ENCODE peak calls at places on chromosomes 6 and 20, in seven cellular contexts. M, X, F, P, K, U and Y are unnamed samples. For H3K27me3, the result is how much of the 10 kb centered on the place peaks cover.

GRCh38 chr6:158619922-158620801 is 24.4 kb downstream of the DYNLT1 start:
- DNase-seq in F (no peak), P (no peak), U (no peak), X (no peak), M (no peak), K (no peak), Y (no peak)

GRCh38 chr6:13425971-13426931 is 61.1 kb downstream of the GFOD1 start:
- DNase-seq in U (no peak), K (no peak), P (no peak), F (no peak), M (peak), X (peak), Y (peak)

GRCh38 chr20:3358676-3359340 is 48.7 kb downstream of the DNAAF9 start:
- DNase-seq in M (no peak), K (peak), P (no peak), X (no peak), U (peak), F (no peak), Y (no peak)

GRCh38 chr6:41712651-41713103 is 22.7 kb downstream of the TFEB start:
- DNase-seq in U (no peak), X (no peak), F (no peak), M (peak), K (no peak), P (peak), Y (peak)

GRCh38 chr6:144447487-144447886 is 162.4 kb downstream of the UTRN start:
- DNase-seq in P (no peak), U (no peak), F (no peak), M (no peak), X (peak), K (no peak), Y (no peak)

GRCh38 chr20:63100401-63100925 is 93.7 kb upstream of the BHLHE23 start:
- DNase-seq in X (no peak), U (no peak), P (no peak), K (no peak), M (no peak), F (no peak), Y (peak)

GRCh38 chr20:18266282-18266681 is 22.0 kb upstream of the ZNF133 start:
- DNase-seq in M (no peak), U (no peak), P (no peak), X (no peak), K (no peak), F (no peak), Y (no peak)

GRCh38 chr20:17651761-17652388 is 30.2 kb downstream of the RRBP1 start:
- DNase-seq in U (no peak), K (peak), P (no peak), M (peak), X (no peak), F (no peak), Y (peak)

GRCh38 chr6:101830501-101831031 is 437.1 kb downstream of the GRIK2 start:
- DNase-seq in U (no peak), P (no peak), F (no peak), M (no peak), X (peak), K (no peak), Y (no peak)

GRCh38 chr6:170262481-170263088 is 28.3 kb downstream of the DLL1 start:
- DNase-seq in P (peak), U (no peak), F (no peak), X (no peak), M (no peak), K (no peak), Y (no peak)

GRCh38 chr6:15538106-15538505 is 124.7 kb downstream of the DTNBP1 start:
- DNase-seq in F (no peak), M (no peak), K (no peak), X (no peak), P (no peak), U (no peak), Y (no peak)

GRCh38 chr20:21518292-21518991 is 4.6 kb upstream of the NKX2-2 start:
- DNase-seq in U (peak), X (no peak), M (no peak), F (no peak), K (no peak), P (no peak), Y (peak)

GRCh38 chr20:46683939-46684750 is 5.1 kb downstream of the TP53RK start:
- DNase-seq in P (no peak), X (peak), M (peak), U (peak), K (peak), F (peak), Y (peak)

GRCh38 chr6:46793138-46793537 is at the start of gene MEP1A:
- DNase-seq in F (no peak), P (no peak), X (no peak), U (no peak), M (no peak), K (peak), Y (no peak)

GRCh38 chr20:34579936-34580587 is 21.5 kb downstream of the MAP1LC3A start:
- DNase-seq in U (no peak), K (no peak), F (peak), P (no peak), M (no peak), X (peak), Y (no peak)

GRCh38 chr6:112535816-112536215 is 188.7 kb downstream of the RFPL4B start:
- DNase-seq in F (no peak), K (no peak), X (no peak), M (no peak), P (no peak), U (no peak), Y (no peak)

GRCh38 chr6:144149894-144150672 is at the start of gene STX11:
- DNase-seq in K (peak), P (peak), M (peak), F (peak), X (peak), U (peak), Y (peak)

GRCh38 chr6:26363882-26364825 is 844 bp upstream of the BTN3A2 start:
- DNase-seq in X (no peak), U (no peak), K (peak), F (no peak), P (no peak), M (no peak), Y (no peak)

GRCh38 chr6:108993876-108994275 is 100.8 kb downstream of the SESN1 start:
- DNase-seq in X (no peak), F (no peak), K (no peak), P (no peak), U (peak), M (no peak), Y (no peak)

GRCh38 chr20:2978519-2978918 is 64.9 kb upstream of the GNRH2 start:
- DNase-seq in U (no peak), F (no peak), K (no peak), M (no peak), P (no peak), X (no peak), Y (no peak)

GRCh38 chr6:89644864-89645263 is 6.3 kb upstream of the LYRM2 start:
- DNase-seq in U (no peak), M (no peak), X (no peak), P (no peak), K (no peak), F (no peak), Y (no peak)

GRCh38 chr20:64116016-64116415 is 8.7 kb upstream of the NPBWR2 start:
- DNase-seq in X (no peak), P (peak), M (no peak), U (peak), K (no peak), F (no peak), Y (peak)

GRCh38 chr6:32993363-32993973 is 15.9 kb downstream of the HLA-DOA start:
- DNase-seq in U (no peak), F (no peak), P (no peak), K (no peak), X (no peak), M (no peak), Y (no peak)

GRCh38 chr20:57647933-57648785 is 27.9 kb upstream of the ZBP1 start:
- DNase-seq in K (peak), X (no peak), P (no peak), U (no peak), M (no peak), F (no peak), Y (peak)

GRCh38 chr6:116268589-116269293 is 11.0 kb downstream of the TSPYL1 start:
- DNase-seq in K (peak), P (no peak), F (no peak), X (peak), U (peak), M (no peak), Y (no peak)

GRCh38 chr6:42099340-42100028 is 42.9 kb downstream of the C6orf132 start:
- DNase-seq in F (no peak), X (peak), M (no peak), U (peak), K (peak), P (peak), Y (peak)

GRCh38 chr20:10647909-10648308 is 25.9 kb downstream of the JAG1 start:
- DNase-seq in U (no peak), X (no peak), P (no peak), M (no peak), K (no peak), F (no peak), Y (no peak)

GRCh38 chr6:161411265-161411944 is 137.5 kb upstream of the AGPAT4 start:
- DNase-seq in U (no peak), F (no peak), M (no peak), P (no peak), K (no peak), X (peak), Y (no peak)

GRCh38 chr20:48207505-48207904 is 422.2 kb upstream of the SULF2 start:
- DNase-seq in U (no peak), M (no peak), K (no peak), P (no peak), F (no peak), X (no peak), Y (no peak)

GRCh38 chr6:151670116-151670515 is 137.4 kb upstream of the ESR1 start:
- DNase-seq in U (no peak), P (no peak), M (no peak), K (no peak), F (no peak), X (no peak), Y (no peak)

GRCh38 chr20:62568045-62568389 is 74.3 kb upstream of the SLCO4A1 start:
- DNase-seq in M (no peak), F (no peak), U (no peak), X (no peak), P (no peak), K (no peak), Y (no peak)

GRCh38 chr20:20482453-20482852 is 114.5 kb downstream of the INSM1 start:
- DNase-seq in X (no peak), K (no peak), P (no peak), M (no peak), F (no peak), U (no peak), Y (no peak)

GRCh38 chr6:13813621-13814175 is 659 bp downstream of the MCUR1 start:
- DNase-seq in U (peak), P (peak), X (peak), K (peak), M (peak), F (peak), Y (peak)

GRCh38 chr6:18491303-18492090 is 104.3 kb downstream of the RNF144B start:
- DNase-seq in F (no peak), U (peak), P (no peak), M (no peak), K (no peak), X (peak), Y (no peak)

GRCh38 chr6:37309059-37309458 is 44.7 kb upstream of the RNF8 start:
- DNase-seq in P (no peak), U (no peak), X (no peak), K (no peak), F (no peak), M (no peak), Y (no peak)

GRCh38 chr20:11059659-11060058 is 385.9 kb upstream of the JAG1 start:
- DNase-seq in U (no peak), P (no peak), M (no peak), K (no peak), F (no peak), X (no peak), Y (no peak)

DNA sequence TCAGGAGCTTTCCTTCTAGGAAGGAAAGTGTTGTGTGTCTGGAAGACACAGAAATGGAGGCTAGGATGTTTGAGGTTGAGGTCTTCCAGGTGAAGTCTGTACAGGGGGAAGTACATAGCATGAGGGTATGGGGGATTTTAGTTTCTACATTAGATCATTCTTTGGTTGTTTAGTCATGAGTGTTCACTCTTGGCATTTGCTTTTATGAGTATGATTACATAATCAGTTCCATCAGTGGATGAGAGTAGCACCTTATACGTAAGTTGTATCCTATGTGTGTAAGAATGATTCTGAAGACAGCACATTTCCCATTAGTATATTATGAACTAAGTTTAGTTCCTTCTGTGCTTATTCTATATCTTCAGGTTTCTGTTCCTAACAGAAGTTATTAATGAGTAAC is 1.9 kb downstream of the CDYL start:
- DNase-seq in F (no peak), K (no peak), P (no peak), X (no peak), M (no peak), U (no peak), Y (no peak)
- H3K27me3 ChIP-seq in F (under half), K (under half), P (under half), X (under half), M (under half), U (half or more), Y (under half)

GRCh38 chr20:15627501-15627903 is 945.7 kb downstream of the KIF16B start:
- DNase-seq in F (no peak), U (peak), K (no peak), M (no peak), X (no peak), P (no peak), Y (no peak)
- H3K27ac ChIP-seq in F (no peak), U (peak), K (no peak), M (no peak), X (no peak), P (no peak), Y (no peak)

GRCh38 chr6:16553531-16553930 is 207.7 kb downstream of the ATXN1 start:
- DNase-seq in U (no peak), M (no peak), X (no peak), F (no peak), K (no peak), P (no peak), Y (no peak)

GRCh38 chr6:16555550-16555949 is 205.7 kb downstream of the ATXN1 start:
- DNase-seq in X (no peak), P (no peak), K (no peak), U (no peak), M (no peak), F (no peak), Y (no peak)

GRCh38 chr6:16547586-16547985 is 213.7 kb downstream of the ATXN1 start:
- DNase-seq in M (no peak), X (peak), K (no peak), U (no peak), P (no peak), F (no peak), Y (no peak)

GRCh38 chr6:16548121-16548520 is 213.1 kb downstream of the ATXN1 start:
- DNase-seq in M (no peak), F (no peak), X (peak), P (no peak), K (no peak), U (no peak), Y (no peak)

GRCh38 chr6:16551466-16551865 is 209.8 kb downstream of the ATXN1 start:
- DNase-seq in P (no peak), X (no peak), M (no peak), K (no peak), U (no peak), F (no peak), Y (no peak)
- H3K27me3 ChIP-seq in P (under half), X (under half), M (under half), K (under half), U (under half), F (under half), Y (under half)

GRCh38 chr20:59987135-59987534 is 28.9 kb downstream of the CDH26 start:
- DNase-seq in F (no peak), M (no peak), P (no peak), K (no peak), U (no peak), X (no peak), Y (no peak)
- H3K27ac ChIP-seq in F (no peak), M (no peak), P (no peak), K (no peak), U (no peak), X (no peak), Y (no peak)

DNA sequence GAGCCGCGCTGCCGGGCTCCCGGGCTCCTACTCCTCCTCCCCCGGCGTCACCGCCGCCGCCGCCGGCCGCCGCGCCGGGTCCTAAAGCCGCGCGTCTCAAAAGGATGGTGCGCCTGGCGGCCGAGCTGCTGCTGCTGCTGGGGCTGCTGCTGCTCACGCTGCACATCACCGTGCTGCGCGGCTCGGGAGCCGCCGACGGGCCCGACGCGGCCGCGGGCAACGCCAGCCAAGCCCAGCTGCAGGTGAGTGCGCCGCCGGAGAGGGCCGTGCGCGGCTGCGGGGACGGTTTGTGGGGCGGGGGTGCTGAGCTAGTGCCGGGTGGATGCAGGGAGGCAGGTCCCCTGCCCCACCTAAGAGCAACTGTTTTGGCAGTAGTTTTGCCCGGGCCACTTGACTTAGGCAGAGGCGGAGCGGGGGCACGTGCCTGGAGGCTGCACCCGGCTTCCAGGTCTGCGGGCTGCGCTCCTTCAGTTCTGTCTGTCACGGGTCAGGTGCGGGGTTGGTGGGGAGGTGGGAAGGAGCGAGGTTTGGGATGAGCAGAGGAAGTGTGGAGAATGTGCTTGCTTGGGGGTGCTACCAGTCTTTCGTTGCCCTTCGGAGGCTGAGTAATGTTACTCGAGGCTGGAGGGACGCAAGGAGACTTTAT is 722 bp downstream of the ISM1 start:
- DNase-seq in P (peak), M (peak), X (peak), F (no peak), K (peak), U (peak), Y (peak)
- H3K27me3 ChIP-seq in P (under half), M (under half), X (half or more), F (under half), K (half or more), U (half or more), Y (half or more)

DNA sequence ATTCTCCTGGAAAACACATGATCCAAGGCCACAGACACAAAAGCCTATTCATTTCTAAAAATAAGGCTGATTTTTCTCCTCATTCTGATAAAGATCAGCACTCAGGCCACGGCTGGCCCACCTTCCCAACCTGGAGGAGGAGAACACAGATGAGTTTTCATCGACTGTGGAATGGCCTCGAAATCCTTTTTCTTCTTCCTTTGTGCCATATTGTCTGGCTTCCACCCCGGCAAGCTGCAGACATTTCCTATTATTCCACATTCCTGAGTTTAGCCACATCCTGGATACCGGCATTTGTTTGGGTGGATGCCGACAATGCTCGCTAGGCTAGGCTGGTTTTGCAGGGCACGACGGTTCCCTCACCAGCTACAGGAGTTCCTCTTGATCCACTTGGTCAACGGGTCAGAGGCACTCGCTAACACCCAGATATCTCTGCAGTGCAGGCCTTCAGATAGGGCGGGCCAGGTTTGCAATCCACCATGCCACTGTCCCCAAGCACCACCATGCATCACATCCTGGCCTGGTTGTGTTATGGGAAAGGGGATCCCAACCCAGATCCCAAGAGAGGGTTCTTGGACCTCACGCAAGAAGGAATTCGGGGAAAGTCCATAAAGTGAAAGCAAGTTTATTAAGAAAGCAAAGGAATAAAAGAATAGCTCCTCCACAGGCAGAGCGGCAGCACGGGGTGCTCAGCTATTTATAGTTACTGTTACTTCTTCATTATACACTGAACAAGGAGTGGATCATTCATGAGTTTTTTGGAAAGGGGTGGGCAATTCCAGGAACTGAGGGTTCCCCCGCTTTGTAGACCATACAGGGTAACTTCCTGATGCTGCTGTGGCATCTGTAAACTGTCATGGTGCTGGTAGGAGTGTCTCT is 4.2 kb upstream of the CTSZ start:
- DNase-seq in K (no peak), F (no peak), P (no peak), M (peak), U (peak), X (peak), Y (peak)
- H3K27ac ChIP-seq in K (no peak), F (no peak), P (peak), M (peak), U (no peak), X (peak), Y (peak)

GRCh38 chr6:43313813-43314212 is 5.2 kb upstream of the CRIP3 start:
- DNase-seq in P (no peak), K (no peak), X (no peak), M (no peak), U (no peak), F (no peak), Y (no peak)

GRCh38 chr6:43310137-43310536 is 1.5 kb upstream of the CRIP3 start:
- DNase-seq in M (no peak), K (no peak), P (no peak), F (no peak), U (no peak), X (peak), Y (no peak)

GRCh38 chr6:43310624-43311023 is 2.0 kb upstream of the CRIP3 start:
- DNase-seq in K (no peak), X (no peak), M (no peak), F (no peak), U (no peak), P (no peak), Y (no peak)

GRCh38 chr6:43308990-43309477 is 408 bp upstream of the CRIP3 start:
- DNase-seq in P (no peak), U (no peak), K (no peak), F (no peak), M (no peak), X (no peak), Y (no peak)

DNA sequence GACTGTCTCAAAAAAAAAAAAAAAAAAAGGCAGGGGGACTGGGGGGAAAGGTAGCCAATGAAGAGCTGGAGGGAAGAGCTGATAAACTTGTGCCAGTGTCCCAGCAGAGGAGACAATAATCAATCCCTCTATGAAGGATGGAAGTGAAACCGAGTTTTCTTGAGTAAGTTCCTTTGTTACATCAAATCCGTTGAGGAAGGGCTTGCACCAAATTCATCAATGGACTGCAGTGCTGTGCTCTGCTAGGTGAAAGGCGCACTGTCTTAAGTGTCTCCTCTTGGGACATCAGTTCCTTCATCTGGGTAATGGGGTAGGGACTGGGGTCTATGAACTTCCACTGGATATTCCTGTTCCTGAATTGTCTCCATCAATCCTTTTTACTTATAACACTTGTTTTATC is 3.1 kb upstream of the CRIP3 start:
- DNase-seq in X (no peak), U (no peak), K (no peak), M (no peak), F (no peak), P (no peak), Y (no peak)
- H3K27me3 ChIP-seq in X (under half), U (under half), K (under half), M (under half), F (under half), P (under half), Y (under half)

GRCh38 chr6:30541515-30542403 is 14.5 kb downstream of the GNL1 start:
- DNase-seq in U (peak), F (peak), K (peak), M (peak), X (peak), P (peak), Y (peak)
- H3K27ac ChIP-seq in U (no peak), F (no peak), K (no peak), M (peak), X (no peak), P (peak), Y (no peak)